ENCODE peak calls at places on chromosomes 7 and 10, in five cellular contexts. X is HepG2, V is K562, P is H1, U is GM12891. A is an unnamed sample.

GRCh38 chr10:112810651-112811215 is 139.3 kb upstream of the TCF7L2 start:
- DNase-seq in X (no peak), V (no peak), P (no peak), U (no peak), A (no peak)

GRCh38 chr7:80851896-80852476 is 66.9 kb downstream of the SEMA3C start:
- DNase-seq in X (peak; percentile 56), V (no peak), P (no peak), U (no peak), A (no peak)

GRCh38 chr7:24732646-24733413 is 24.4 kb downstream of the GSDME start:
- DNase-seq in X (peak; percentile 20), V (no peak), P (no peak), U (no peak), A (no peak)

GRCh38 chr10:72285972-72286521 is 12.3 kb downstream of the DDIT4 start:
- DNase-seq in X (peak; percentile 41), V (no peak), P (no peak), U (no peak), A (no peak)

GRCh38 chr7:140080919-140081318 is 18.2 kb upstream of the PARP12 start:
- DNase-seq in X (no peak), V (no peak), P (no peak), U (no peak), A (no peak)

GRCh38 chr10:52526251-52526823 is 212.3 kb downstream of the DKK1 start:
- DNase-seq in X (no peak), V (no peak), P (no peak), U (no peak), A (no peak)

GRCh38 chr10:14356921-14357320 is 26.2 kb upstream of the FRMD4A start:
- DNase-seq in X (no peak), V (no peak), P (no peak), U (no peak), A (no peak)

GRCh38 chr7:112140600-112140999 is 65.6 kb downstream of the DOCK4 start:
- DNase-seq in X (no peak), V (no peak), P (no peak), U (no peak), A (no peak)

GRCh38 chr7:26409636-26410035 is 118.0 kb downstream of the SNX10 start:
- DNase-seq in X (no peak), V (no peak), P (no peak), U (no peak), A (no peak)

GRCh38 chr7:143931739-143932138 is 3.3 kb upstream of the OR2F2 start:
- DNase-seq in X (no peak), V (no peak), P (no peak), U (no peak), A (no peak)

GRCh38 chr10:63722537-63722936 is 201.3 kb downstream of the REEP3 start:
- DNase-seq in X (no peak), V (no peak), P (no peak), U (no peak), A (no peak)

GRCh38 chr7:40586197-40586596 is 451.4 kb downstream of the SUGCT start:
- DNase-seq in X (no peak), V (no peak), P (no peak), U (no peak), A (no peak)

GRCh38 chr10:14322531-14322930 is 8.2 kb downstream of the FRMD4A start:
- DNase-seq in X (no peak), V (no peak), P (no peak), U (no peak), A (no peak)

GRCh38 chr7:69808401-69808800 is 210.1 kb downstream of the AUTS2 start:
- DNase-seq in X (no peak), V (no peak), P (no peak), U (no peak), A (no peak)

GRCh38 chr10:58360412-58361004 is 24.7 kb upstream of the TFAM start:
- DNase-seq in X (no peak), V (no peak), P (no peak), U (no peak), A (no peak)

GRCh38 chr10:131049051-131049450 is 262.5 kb downstream of the TCERG1L start:
- DNase-seq in X (no peak), V (no peak), P (peak; percentile 86), U (no peak), A (no peak)

GRCh38 chr7:81470084-81470723 is 299.6 kb downstream of the HGF start:
- DNase-seq in X (peak; percentile 42), V (peak; percentile 15), P (peak; percentile 69), U (no peak), A (no peak)

GRCh38 chr7:131587315-131587923 is 31.0 kb upstream of the PODXL start:
- DNase-seq in X (no peak), V (no peak), P (no peak), U (no peak), A (no peak)

GRCh38 chr7:126394406-126394805 is 858.3 kb downstream of the GRM8 start:
- DNase-seq in X (no peak), V (no peak), P (no peak), U (no peak), A (no peak)

GRCh38 chr7:90383879-90384278 is 19.4 kb upstream of the CLDN12 start:
- DNase-seq in X (no peak), V (no peak), P (no peak), U (no peak), A (no peak)

GRCh38 chr10:7153750-7154149 is 257.1 kb downstream of the SFMBT2 start:
- DNase-seq in X (no peak), V (no peak), P (no peak), U (no peak), A (no peak)

GRCh38 chr7:128053023-128053422 is 21.8 kb upstream of the LRRC4 start:
- DNase-seq in X (no peak), V (no peak), P (no peak), U (no peak), A (no peak)
- TF ChIP-seq TAF1 in X (no peak), V (no peak), P (no peak), U (no peak), A (no peak)

DNA sequence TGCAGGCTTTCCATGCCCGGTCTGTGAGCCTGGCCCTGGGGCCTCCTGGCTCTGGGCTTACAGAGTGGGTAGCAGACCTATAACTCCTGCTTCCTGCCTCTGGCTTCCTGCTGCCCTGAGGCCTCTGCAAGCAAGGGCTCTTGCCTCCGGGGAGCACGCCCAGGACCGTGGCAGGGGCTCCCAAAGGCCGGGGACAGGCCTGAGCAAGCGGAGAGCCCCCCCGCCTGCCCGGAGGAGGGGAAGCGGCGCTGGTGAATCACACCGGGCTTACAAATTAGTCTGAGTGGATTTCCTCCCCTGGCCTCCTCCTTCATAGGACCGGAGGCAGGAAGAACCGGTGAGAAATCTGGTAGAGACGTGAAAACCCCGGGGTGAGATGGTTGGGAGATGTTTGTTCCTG is 1.5 kb upstream of the MYL10 start:
- DNase-seq in X (no peak), V (no peak), P (no peak), U (no peak), A (no peak)
- TF ChIP-seq POLR2A in X (no peak), V (no peak), P (no peak), U (no peak), A (no peak)

GRCh38 chr7:4861673-4862072 is at the start of gene PAPOLB:
- DNase-seq in X (no peak), V (no peak), P (no peak), U (no peak), A (no peak)
- TF ChIP-seq TAF1 in X (no peak), V (no peak), P (no peak), U (no peak), A (no peak)

GRCh38 chr10:76040830-76041220 is 609.4 kb downstream of the LRMDA start:
- DNase-seq in X (no peak), V (no peak), P (no peak), U (no peak), A (no peak)

GRCh38 chr10:76037531-76037930 is 606.1 kb downstream of the LRMDA start:
- DNase-seq in X (no peak), V (no peak), P (no peak), U (no peak), A (no peak)

GRCh38 chr10:76036962-76037361 is 605.5 kb downstream of the LRMDA start:
- DNase-seq in X (peak; percentile 78), V (no peak), P (no peak), U (no peak), A (no peak)

GRCh38 chr10:76040107-76040829 is 608.8 kb downstream of the LRMDA start:
- DNase-seq in X (no peak), V (no peak), P (no peak), U (no peak), A (no peak)

GRCh38 chr10:76038696-76039095 is 607.3 kb downstream of the LRMDA start:
- DNase-seq in X (no peak), V (no peak), P (no peak), U (no peak), A (no peak)
- TF ChIP-seq POLR2A in X (no peak), V (no peak), P (no peak), U (no peak), A (no peak)

GRCh38 chr7:158973941-158974785 is 117.8 kb downstream of the DYNC2I1 start:
- DNase-seq in X (no peak), V (no peak), P (no peak), U (no peak), A (no peak)
- TF ChIP-seq TAF1 in X (no peak), V (no peak), P (no peak), U (no peak), A (no peak)

GRCh38 chr7:2843191-2843685 is 870 bp downstream of the GNA12 start:
- DNase-seq in X (no peak), V (no peak), P (no peak), U (no peak), A (no peak)

GRCh38 chr7:2841907-2842306 is 2.2 kb downstream of the GNA12 start:
- DNase-seq in X (no peak), V (no peak), P (no peak), U (no peak), A (no peak)

GRCh38 chr7:2845193-2845592 is 1.1 kb upstream of the GNA12 start:
- DNase-seq in X (no peak), V (no peak), P (no peak), U (no peak), A (no peak)

GRCh38 chr7:2844153-2845077 is at the start of gene GNA12:
- DNase-seq in X (peak; percentile 98), V (peak; percentile 98), P (peak; percentile 98), U (peak; percentile 98), A (peak; percentile 98)

GRCh38 chr7:2843711-2844152 is 376 bp downstream of the GNA12 start:
- DNase-seq in X (no peak), V (peak; percentile 42), P (no peak), U (no peak), A (peak; percentile 39)
- TF ChIP-seq POLR2A in X (no peak), V (no peak), P (no peak), U (no peak), A (no peak)